ENCODE peak calls at places on chromosomes 1 and 21, in six cellular contexts. One of them, this sample, is unnamed.

GRCh38 chr1:42925132-42925769 is 33.4 kb downstream of the SLC2A1 start:
- DNase-seq in IMR-90: no peak
- DNase-seq in HCT116: no peak
- DNase-seq in astrocyte: no peak
- DNase-seq in K562: peak; percentile 45
- DNase-seq in neural progenitor cell: peak; percentile 65
- DNase-seq in this sample: no peak

GRCh38 chr1:32902535-32902920 is 1.3 kb upstream of the TMEM54 start:
- DNase-seq in IMR-90: no peak
- DNase-seq in HCT116: no peak
- DNase-seq in astrocyte: no peak
- DNase-seq in K562: no peak
- DNase-seq in neural progenitor cell: no peak
- DNase-seq in this sample: no peak

GRCh38 chr1:182395911-182396310 is 4.3 kb upstream of the GLUL start:
- DNase-seq in IMR-90: no peak
- DNase-seq in HCT116: no peak
- DNase-seq in astrocyte: no peak
- DNase-seq in K562: no peak
- DNase-seq in neural progenitor cell: no peak
- DNase-seq in this sample: no peak

GRCh38 chr21:34280987-34281386 is 82.8 kb upstream of the KCNE2 start:
- DNase-seq in IMR-90: no peak
- DNase-seq in HCT116: no peak
- DNase-seq in astrocyte: no peak
- DNase-seq in K562: no peak
- DNase-seq in neural progenitor cell: no peak
- DNase-seq in this sample: peak; percentile 20

GRCh38 chr1:206041640-206042039 is 11.3 kb upstream of the RHEX start:
- DNase-seq in IMR-90: no peak
- DNase-seq in HCT116: no peak
- DNase-seq in astrocyte: no peak
- DNase-seq in K562: no peak
- DNase-seq in neural progenitor cell: peak; percentile 16
- DNase-seq in this sample: peak; percentile 17

GRCh38 chr1:219900201-219900600 is 28.2 kb downstream of the SLC30A10 start:
- DNase-seq in IMR-90: no peak
- DNase-seq in HCT116: no peak
- DNase-seq in astrocyte: peak; percentile 2
- DNase-seq in K562: no peak
- DNase-seq in neural progenitor cell: no peak
- DNase-seq in this sample: no peak

GRCh38 chr1:61299468-61299867 is 217.1 kb downstream of the NFIA start:
- DNase-seq in IMR-90: no peak
- DNase-seq in HCT116: no peak
- DNase-seq in astrocyte: no peak
- DNase-seq in K562: no peak
- DNase-seq in neural progenitor cell: no peak
- DNase-seq in this sample: no peak

GRCh38 chr21:33916200-33916567 is 580 bp upstream of the ATP5PO start:
- DNase-seq in IMR-90: no peak
- DNase-seq in HCT116: no peak
- DNase-seq in astrocyte: no peak
- DNase-seq in K562: no peak
- DNase-seq in neural progenitor cell: peak; percentile 38
- DNase-seq in this sample: no peak

GRCh38 chr1:160208179-160209040 is 3.2 kb downstream of the PEA15 start:
- DNase-seq in IMR-90: no peak
- DNase-seq in HCT116: no peak
- DNase-seq in astrocyte: no peak
- DNase-seq in K562: no peak
- DNase-seq in neural progenitor cell: no peak
- DNase-seq in this sample: no peak

GRCh38 chr1:243855616-243856318 is 5.7 kb upstream of the AKT3 start:
- DNase-seq in IMR-90: no peak
- DNase-seq in HCT116: no peak
- DNase-seq in astrocyte: no peak
- DNase-seq in K562: no peak
- DNase-seq in neural progenitor cell: peak; percentile 25
- DNase-seq in this sample: no peak

GRCh38 chr1:36156329-36157114 is 562 bp downstream of the MAP7D1 start:
- DNase-seq in IMR-90: peak; percentile 47
- DNase-seq in HCT116: no peak
- DNase-seq in astrocyte: no peak
- DNase-seq in K562: peak; percentile 82
- DNase-seq in neural progenitor cell: peak; percentile 95
- DNase-seq in this sample: peak; percentile 71

GRCh38 chr1:115771094-115771846 is 2.8 kb upstream of the CASQ2 start:
- DNase-seq in IMR-90: no peak
- DNase-seq in HCT116: no peak
- DNase-seq in astrocyte: no peak
- DNase-seq in K562: no peak
- DNase-seq in neural progenitor cell: no peak
- DNase-seq in this sample: no peak

GRCh38 chr1:38337711-38338110 is 291.1 kb upstream of the POU3F1 start:
- DNase-seq in IMR-90: no peak
- DNase-seq in HCT116: no peak
- DNase-seq in astrocyte: no peak
- DNase-seq in K562: no peak
- DNase-seq in neural progenitor cell: no peak
- DNase-seq in this sample: no peak

GRCh38 chr1:53114090-53114489 is 28.3 kb downstream of the SLC1A7 start:
- DNase-seq in IMR-90: no peak
- DNase-seq in HCT116: no peak
- DNase-seq in astrocyte: no peak
- DNase-seq in K562: no peak
- DNase-seq in neural progenitor cell: no peak
- DNase-seq in this sample: no peak

GRCh38 chr1:172827841-172828240 is 168.9 kb downstream of the FASLG start:
- DNase-seq in IMR-90: no peak
- DNase-seq in HCT116: no peak
- DNase-seq in astrocyte: no peak
- DNase-seq in K562: no peak
- DNase-seq in neural progenitor cell: no peak
- DNase-seq in this sample: no peak

GRCh38 chr1:234713440-234713839 is 103.5 kb upstream of the IRF2BP2 start:
- DNase-seq in IMR-90: no peak
- DNase-seq in HCT116: no peak
- DNase-seq in astrocyte: no peak
- DNase-seq in K562: no peak
- DNase-seq in neural progenitor cell: no peak
- DNase-seq in this sample: no peak

GRCh38 chr1:116268211-116268610 is 104.8 kb upstream of the ATP1A1 start:
- DNase-seq in IMR-90: no peak
- DNase-seq in HCT116: no peak
- DNase-seq in astrocyte: no peak
- DNase-seq in K562: no peak
- DNase-seq in neural progenitor cell: no peak
- DNase-seq in this sample: peak; percentile 52

GRCh38 chr1:178124115-178124514 is 30.2 kb downstream of the RASAL2 start:
- DNase-seq in IMR-90: no peak
- DNase-seq in HCT116: no peak
- DNase-seq in astrocyte: no peak
- DNase-seq in K562: no peak
- DNase-seq in neural progenitor cell: peak; percentile 4
- DNase-seq in this sample: no peak

GRCh38 chr1:14915356-14916054 is 238.0 kb upstream of the TMEM51 start:
- DNase-seq in IMR-90: peak; percentile 34
- DNase-seq in HCT116: peak; percentile 28
- DNase-seq in astrocyte: no peak
- DNase-seq in K562: peak; percentile 77
- DNase-seq in neural progenitor cell: peak; percentile 72
- DNase-seq in this sample: peak; percentile 62

GRCh38 chr1:175158133-175158532 is 34.4 kb downstream of the KIAA0040 start:
- DNase-seq in IMR-90: no peak
- DNase-seq in HCT116: peak; percentile 27
- DNase-seq in astrocyte: no peak
- DNase-seq in K562: no peak
- DNase-seq in neural progenitor cell: peak; percentile 31
- DNase-seq in this sample: no peak

GRCh38 chr1:9278585-9279153 is 14.0 kb upstream of the SPSB1 start:
- DNase-seq in IMR-90: no peak
- DNase-seq in HCT116: no peak
- DNase-seq in astrocyte: no peak
- DNase-seq in K562: no peak
- DNase-seq in neural progenitor cell: no peak
- DNase-seq in this sample: peak; percentile 52
- H3K9ac ChIP-seq in IMR-90: no peak overlapping the region
- H3K9ac ChIP-seq in HCT116: no peak overlapping the region
- H3K9ac ChIP-seq in astrocyte: no peak overlapping the region
- H3K9ac ChIP-seq in K562: no peak overlapping the region
- H3K9ac ChIP-seq in neural progenitor cell: no peak overlapping the region
- H3K9ac ChIP-seq in this sample: no peak overlapping the region

GRCh38 chr1:65309317-65310077 is at the start of gene DNAJC6:
- DNase-seq in IMR-90: peak; percentile 42
- DNase-seq in HCT116: no peak
- DNase-seq in astrocyte: peak; percentile 52
- DNase-seq in K562: peak; percentile 88
- DNase-seq in neural progenitor cell: peak; percentile 97
- DNase-seq in this sample: peak; percentile 72
- H3K27ac ChIP-seq in IMR-90: no peak within 1 kb of the TSS
- H3K27ac ChIP-seq in HCT116: no peak within 1 kb of the TSS
- H3K27ac ChIP-seq in astrocyte: no peak within 1 kb of the TSS
- H3K27ac ChIP-seq in K562: peak within 1 kb of the TSS; percentile 68
- H3K27ac ChIP-seq in neural progenitor cell: no peak within 1 kb of the TSS
- H3K27ac ChIP-seq in this sample: no peak within 1 kb of the TSS

GRCh38 chr1:236516929-236517704 is 6.7 kb upstream of the LGALS8 start:
- DNase-seq in IMR-90: peak; percentile 85
- DNase-seq in HCT116: no peak
- DNase-seq in astrocyte: peak; percentile 74
- DNase-seq in K562: no peak
- DNase-seq in neural progenitor cell: no peak
- DNase-seq in this sample: peak; percentile 24

GRCh38 chr1:236515443-236515958 is 8.3 kb upstream of the LGALS8 start:
- DNase-seq in IMR-90: no peak
- DNase-seq in HCT116: no peak
- DNase-seq in astrocyte: no peak
- DNase-seq in K562: no peak
- DNase-seq in neural progenitor cell: no peak
- DNase-seq in this sample: no peak

GRCh38 chr1:236512019-236512418 is 11.8 kb upstream of the LGALS8 start:
- DNase-seq in IMR-90: no peak
- DNase-seq in HCT116: no peak
- DNase-seq in astrocyte: no peak
- DNase-seq in K562: no peak
- DNase-seq in neural progenitor cell: no peak
- DNase-seq in this sample: no peak

GRCh38 chr1:236518343-236518742 is 5.4 kb upstream of the LGALS8 start:
- DNase-seq in IMR-90: no peak
- DNase-seq in HCT116: no peak
- DNase-seq in astrocyte: no peak
- DNase-seq in K562: no peak
- DNase-seq in neural progenitor cell: no peak
- DNase-seq in this sample: no peak

DNA sequence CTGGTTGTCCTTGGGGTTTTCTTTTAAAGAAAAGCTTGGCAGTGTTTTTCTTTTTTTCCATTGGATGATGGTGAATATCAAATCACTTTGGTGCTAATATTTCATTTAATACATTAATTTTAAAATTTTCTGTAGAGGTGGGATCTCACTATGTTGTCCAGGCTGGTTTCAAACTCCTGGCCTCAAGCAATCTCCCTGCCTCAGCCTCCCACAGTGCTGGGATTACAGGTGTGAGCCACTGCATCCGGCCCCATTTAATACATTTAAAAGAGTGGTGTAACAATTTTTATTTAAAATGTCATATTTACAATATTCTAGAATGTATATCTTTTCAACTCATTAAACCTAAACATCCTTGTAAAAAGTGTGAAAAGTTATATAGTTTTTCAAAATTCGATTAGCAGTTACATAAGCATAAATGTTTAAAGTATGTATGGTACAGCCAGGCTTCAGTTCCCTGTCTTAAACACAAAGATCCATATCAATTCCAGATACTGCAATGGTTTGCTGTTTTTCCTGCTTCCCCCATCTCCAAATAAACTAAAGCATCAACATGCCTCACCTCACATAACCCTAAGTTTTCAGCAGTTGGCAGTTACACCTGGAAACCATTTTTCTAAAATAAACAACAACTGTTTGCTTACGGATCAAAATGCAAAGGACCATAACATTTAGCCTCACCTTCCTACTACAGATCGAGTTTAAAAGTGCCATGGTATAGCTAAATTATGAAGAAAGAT is 8.9 kb upstream of the LGALS8 start:
- DNase-seq in IMR-90: no peak
- DNase-seq in HCT116: no peak
- DNase-seq in astrocyte: no peak
- DNase-seq in K562: no peak
- DNase-seq in neural progenitor cell: no peak
- DNase-seq in this sample: no peak
- TF ChIP-seq CTCF in IMR-90: no peak
- TF ChIP-seq CTCF in HCT116: no peak
- TF ChIP-seq CTCF in astrocyte: no peak
- TF ChIP-seq CTCF in K562: no peak
- TF ChIP-seq CTCF in neural progenitor cell: no peak
- TF ChIP-seq CTCF in this sample: no peak

DNA sequence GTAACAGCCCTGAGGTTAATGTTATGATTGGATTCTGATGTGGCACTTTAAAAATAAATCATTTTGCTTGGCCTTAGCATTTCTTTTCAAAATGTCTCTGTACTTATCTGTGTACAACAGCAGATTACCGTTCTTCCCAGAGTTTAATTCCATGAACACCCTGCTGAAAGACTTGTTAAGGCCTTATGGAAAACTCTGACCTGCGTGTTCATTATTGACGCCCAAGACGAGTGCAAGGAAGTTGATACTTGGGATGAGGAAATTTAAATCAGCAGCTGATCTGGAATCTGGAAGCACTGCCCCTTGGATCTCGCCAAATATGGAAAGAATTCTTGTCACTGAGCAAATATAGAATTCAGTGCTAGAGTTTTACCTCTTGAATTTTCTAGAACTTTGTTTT is 6.7 kb downstream of the ERG start:
- DNase-seq in IMR-90: no peak
- DNase-seq in HCT116: no peak
- DNase-seq in astrocyte: no peak
- DNase-seq in K562: no peak
- DNase-seq in neural progenitor cell: no peak
- DNase-seq in this sample: no peak
- H3K9ac ChIP-seq in IMR-90: no peak overlapping the region
- H3K9ac ChIP-seq in HCT116: no peak overlapping the region
- H3K9ac ChIP-seq in astrocyte: no peak overlapping the region
- H3K9ac ChIP-seq in K562: no peak overlapping the region
- H3K9ac ChIP-seq in neural progenitor cell: no peak overlapping the region
- H3K9ac ChIP-seq in this sample: no peak overlapping the region

GRCh38 chr1:212669102-212669501 is 30.5 kb downstream of the BATF3 start:
- DNase-seq in IMR-90: peak; percentile 20
- DNase-seq in HCT116: peak; percentile 10
- DNase-seq in astrocyte: no peak
- DNase-seq in K562: peak; percentile 59
- DNase-seq in neural progenitor cell: peak; percentile 56
- DNase-seq in this sample: no peak
- H3K27ac ChIP-seq in IMR-90: no peak overlapping the region
- H3K27ac ChIP-seq in HCT116: no peak overlapping the region
- H3K27ac ChIP-seq in astrocyte: no peak overlapping the region
- H3K27ac ChIP-seq in K562: no peak overlapping the region
- H3K27ac ChIP-seq in neural progenitor cell: no peak overlapping the region
- H3K27ac ChIP-seq in this sample: no peak overlapping the region

GRCh38 chr1:101373570-101373969 is 136.8 kb downstream of the S1PR1 start:
- DNase-seq in IMR-90: no peak
- DNase-seq in HCT116: no peak
- DNase-seq in astrocyte: no peak
- DNase-seq in K562: no peak
- DNase-seq in neural progenitor cell: no peak
- DNase-seq in this sample: no peak
- TF ChIP-seq CTCF in IMR-90: no peak
- TF ChIP-seq CTCF in HCT116: no peak
- TF ChIP-seq CTCF in astrocyte: no peak
- TF ChIP-seq CTCF in K562: no peak
- TF ChIP-seq CTCF in neural progenitor cell: no peak
- TF ChIP-seq CTCF in this sample: no peak

This sample was measured in colonic mucosa.